ENCODE peak calls at places on chromosome 22, in four cellular contexts. T is NCI-H345, K is HFFc6, C is brain pericyte. O is an unnamed sample.

GRCh38 chr22:49278357-49278756 is 549.3 kb downstream of the BRD1 start:
- DNase-seq in T (no peak), C (no peak), K (no peak), O (no peak)

GRCh38 chr22:30474683-30475424 is 3.0 kb upstream of the SEC14L3 start:
- DNase-seq in K (no peak), T (peak), C (no peak), O (peak)

GRCh38 chr22:48744283-48744641 is 1083.4 kb downstream of the BRD1 start:
- DNase-seq in K (no peak), C (no peak), T (no peak), O (no peak)

GRCh38 chr22:47198801-47199251 is 436.4 kb downstream of the TBC1D22A start:
- DNase-seq in C (no peak), K (no peak), T (no peak), O (no peak)

GRCh38 chr22:20137671-20138416 is 6.2 kb downstream of the ZDHHC8 start:
- DNase-seq in K (no peak), C (no peak), T (no peak), O (no peak)

GRCh38 chr22:44567846-44568493 is 69.9 kb upstream of the RTL6 start:
- DNase-seq in T (no peak), K (peak), C (no peak), O (peak)

GRCh38 chr22:30425616-30426394 is at the start of gene MTFP1:
- DNase-seq in K (peak), C (no peak), T (peak), O (no peak)

GRCh38 chr22:38923463-38924196 is 33.8 kb upstream of the APOBEC3A start:
- DNase-seq in C (peak), T (no peak), K (peak), O (peak)

GRCh38 chr22:19215360-19215759 is 36.8 kb upstream of the SLC25A1 start:
- DNase-seq in T (no peak), K (no peak), C (no peak), O (no peak)

GRCh38 chr22:32410459-32410858 is 1.6 kb downstream of the RTCB start:
- DNase-seq in C (no peak), T (no peak), K (no peak), O (no peak)

GRCh38 chr22:20725987-20726558 is 47.8 kb upstream of the SERPIND1 start:
- DNase-seq in K (peak), T (no peak), C (no peak), O (no peak)

GRCh38 chr22:25083414-25084166 is 116.1 kb upstream of the CRYBB3 start:
- DNase-seq in T (peak), C (no peak), K (no peak), O (no peak)

GRCh38 chr22:45977003-45977395 is at the start of gene WNT7B:
- DNase-seq in T (peak), C (no peak), K (no peak), O (peak)

GRCh38 chr22:39712081-39712480 is 141.5 kb downstream of the CACNA1I start:
- DNase-seq in T (no peak), C (no peak), K (no peak), O (no peak)

GRCh38 chr22:20604776-20605221 is 97.4 kb downstream of the MED15 start:
- DNase-seq in T (no peak), C (no peak), K (no peak), O (no peak)

GRCh38 chr22:50482107-50483074 is 1.0 kb downstream of the ADM2 start:
- DNase-seq in K (no peak), C (no peak), T (no peak), O (peak)

GRCh38 chr22:39234867-39235687 is 9.7 kb downstream of the PDGFB start:
- DNase-seq in T (peak), C (no peak), K (no peak), O (peak)

GRCh38 chr22:40204331-40205116 is 26.8 kb downstream of the TNRC6B start:
- DNase-seq in C (no peak), T (no peak), K (peak), O (no peak)

GRCh38 chr22:34850010-34850409 is 215.9 kb upstream of the ISX start:
- DNase-seq in T (no peak), C (no peak), K (no peak), O (no peak)